ENCODE peak calls at places on chromosomes 11 and 22, in eight cellular contexts. One of them, this sample, is unnamed.

GRCh38 chr11:58003036-58003435 is 20.6 kb upstream of the OR9Q1 start:
- DNase-seq in thoracic aorta: no peak
- DNase-seq in lower lobe of right lung: no peak
- DNase-seq in fibroblast of mammary gland: no peak
- DNase-seq in neural progenitor cell: no peak
- DNase-seq in AG04449: no peak
- DNase-seq in cardiac muscle cell: peak; percentile 3
- DNase-seq in AG04450: no peak
- DNase-seq in this sample: no peak

GRCh38 chr11:14500181-14500651 is 605 bp upstream of the COPB1 start:
- DNase-seq in thoracic aorta: no peak
- DNase-seq in lower lobe of right lung: peak; percentile 66
- DNase-seq in fibroblast of mammary gland: peak; percentile 63
- DNase-seq in neural progenitor cell: peak; percentile 24
- DNase-seq in AG04449: peak; percentile 10
- DNase-seq in cardiac muscle cell: peak; percentile 62
- DNase-seq in AG04450: no peak
- DNase-seq in this sample: peak; percentile 60

GRCh38 chr11:79122759-79123158 is 318.1 kb downstream of the TENM4 start:
- DNase-seq in thoracic aorta: no peak
- DNase-seq in lower lobe of right lung: no peak
- DNase-seq in fibroblast of mammary gland: no peak
- DNase-seq in neural progenitor cell: no peak
- DNase-seq in AG04449: no peak
- DNase-seq in cardiac muscle cell: no peak
- DNase-seq in AG04450: no peak
- DNase-seq in this sample: no peak

GRCh38 chr11:116046127-116046526 is 541.9 kb upstream of the CADM1 start:
- DNase-seq in thoracic aorta: no peak
- DNase-seq in lower lobe of right lung: no peak
- DNase-seq in fibroblast of mammary gland: no peak
- DNase-seq in neural progenitor cell: no peak
- DNase-seq in AG04449: no peak
- DNase-seq in cardiac muscle cell: no peak
- DNase-seq in AG04450: no peak
- DNase-seq in this sample: no peak

GRCh38 chr11:92765965-92766371 is 203.5 kb upstream of the MTNR1B start:
- DNase-seq in thoracic aorta: no peak
- DNase-seq in lower lobe of right lung: peak; percentile 49
- DNase-seq in fibroblast of mammary gland: peak; percentile 11
- DNase-seq in neural progenitor cell: peak; percentile 65
- DNase-seq in AG04449: no peak
- DNase-seq in cardiac muscle cell: peak; percentile 79
- DNase-seq in AG04450: no peak
- DNase-seq in this sample: no peak

GRCh38 chr11:17991799-17992433 is 20.9 kb downstream of the SERGEF start:
- DNase-seq in thoracic aorta: no peak
- DNase-seq in lower lobe of right lung: no peak
- DNase-seq in fibroblast of mammary gland: peak; percentile 66
- DNase-seq in neural progenitor cell: peak; percentile 67
- DNase-seq in AG04449: no peak
- DNase-seq in cardiac muscle cell: peak; percentile 73
- DNase-seq in AG04450: peak; percentile 36
- DNase-seq in this sample: peak; percentile 62

GRCh38 chr22:17867160-17867785 is 93.0 kb upstream of the BID start:
- DNase-seq in thoracic aorta: no peak
- DNase-seq in lower lobe of right lung: no peak
- DNase-seq in fibroblast of mammary gland: no peak
- DNase-seq in neural progenitor cell: no peak
- DNase-seq in AG04449: no peak
- DNase-seq in cardiac muscle cell: no peak
- DNase-seq in AG04450: no peak
- DNase-seq in this sample: no peak

GRCh38 chr11:134020598-134020997 is 48.3 kb upstream of the JAM3 start:
- DNase-seq in thoracic aorta: no peak
- DNase-seq in lower lobe of right lung: no peak
- DNase-seq in fibroblast of mammary gland: no peak
- DNase-seq in neural progenitor cell: no peak
- DNase-seq in AG04449: no peak
- DNase-seq in cardiac muscle cell: no peak
- DNase-seq in AG04450: no peak
- DNase-seq in this sample: no peak

GRCh38 chr11:79243412-79244174 is 197.2 kb downstream of the TENM4 start:
- DNase-seq in thoracic aorta: no peak
- DNase-seq in lower lobe of right lung: no peak
- DNase-seq in fibroblast of mammary gland: peak; percentile 37
- DNase-seq in neural progenitor cell: no peak
- DNase-seq in AG04449: no peak
- DNase-seq in cardiac muscle cell: no peak
- DNase-seq in AG04450: no peak
- DNase-seq in this sample: no peak

GRCh38 chr11:456533-456932 is 6.5 kb downstream of the PTDSS2 start:
- DNase-seq in thoracic aorta: no peak
- DNase-seq in lower lobe of right lung: no peak
- DNase-seq in fibroblast of mammary gland: no peak
- DNase-seq in neural progenitor cell: no peak
- DNase-seq in AG04449: no peak
- DNase-seq in cardiac muscle cell: no peak
- DNase-seq in AG04450: no peak
- DNase-seq in this sample: peak; percentile 73

GRCh38 chr11:79482800-79483199 is 42.0 kb upstream of the TENM4 start:
- DNase-seq in thoracic aorta: no peak
- DNase-seq in lower lobe of right lung: no peak
- DNase-seq in fibroblast of mammary gland: no peak
- DNase-seq in neural progenitor cell: no peak
- DNase-seq in AG04449: no peak
- DNase-seq in cardiac muscle cell: no peak
- DNase-seq in AG04450: no peak
- DNase-seq in this sample: peak; percentile 71

GRCh38 chr11:133323354-133323753 is 208.9 kb downstream of the OPCML start:
- DNase-seq in thoracic aorta: no peak
- DNase-seq in lower lobe of right lung: no peak
- DNase-seq in fibroblast of mammary gland: no peak
- DNase-seq in neural progenitor cell: peak; percentile 36
- DNase-seq in AG04449: no peak
- DNase-seq in cardiac muscle cell: no peak
- DNase-seq in AG04450: no peak
- DNase-seq in this sample: no peak

GRCh38 chr22:38824587-38824986 is 19.2 kb downstream of the NPTXR start:
- DNase-seq in thoracic aorta: no peak
- DNase-seq in lower lobe of right lung: peak; percentile 60
- DNase-seq in fibroblast of mammary gland: peak; percentile 69
- DNase-seq in neural progenitor cell: peak; percentile 94
- DNase-seq in AG04449: no peak
- DNase-seq in cardiac muscle cell: peak; percentile 84
- DNase-seq in AG04450: peak; percentile 38
- DNase-seq in this sample: peak; percentile 77

GRCh38 chr22:19875531-19876313 is 21.0 kb upstream of the GNB1L start:
- DNase-seq in thoracic aorta: no peak
- DNase-seq in lower lobe of right lung: peak; percentile 45
- DNase-seq in fibroblast of mammary gland: no peak
- DNase-seq in neural progenitor cell: peak; percentile 1
- DNase-seq in AG04449: no peak
- DNase-seq in cardiac muscle cell: peak; percentile 56
- DNase-seq in AG04450: no peak
- DNase-seq in this sample: no peak

GRCh38 chr11:61704838-61705237 is 24.6 kb downstream of the DAGLA start:
- DNase-seq in thoracic aorta: no peak
- DNase-seq in lower lobe of right lung: no peak
- DNase-seq in fibroblast of mammary gland: no peak
- DNase-seq in neural progenitor cell: no peak
- DNase-seq in AG04449: no peak
- DNase-seq in cardiac muscle cell: no peak
- DNase-seq in AG04450: no peak
- DNase-seq in this sample: no peak

GRCh38 chr11:86418929-86419328 is 44.2 kb downstream of the CCDC81 start:
- DNase-seq in thoracic aorta: no peak
- DNase-seq in lower lobe of right lung: no peak
- DNase-seq in fibroblast of mammary gland: peak; percentile 29
- DNase-seq in neural progenitor cell: peak; percentile 29
- DNase-seq in AG04449: no peak
- DNase-seq in cardiac muscle cell: no peak
- DNase-seq in AG04450: no peak
- DNase-seq in this sample: no peak
- TF ChIP-seq CTCF in thoracic aorta: no peak
- TF ChIP-seq CTCF in lower lobe of right lung: no peak
- TF ChIP-seq CTCF in fibroblast of mammary gland: peak; percentile 27
- TF ChIP-seq CTCF in neural progenitor cell: peak; percentile 38
- TF ChIP-seq CTCF in AG04449: peak; percentile 32
- TF ChIP-seq CTCF in cardiac muscle cell: no peak
- TF ChIP-seq CTCF in AG04450: peak; percentile 42
- TF ChIP-seq CTCF in this sample: peak; percentile 31

GRCh38 chr11:121741316-121741715 is 288.5 kb upstream of the SORL1-AS1 start:
- DNase-seq in thoracic aorta: no peak
- DNase-seq in lower lobe of right lung: no peak
- DNase-seq in fibroblast of mammary gland: peak; percentile 16
- DNase-seq in neural progenitor cell: no peak
- DNase-seq in AG04449: no peak
- DNase-seq in cardiac muscle cell: peak; percentile 76
- DNase-seq in AG04450: no peak
- DNase-seq in this sample: no peak
- TF ChIP-seq CTCF in thoracic aorta: no peak
- TF ChIP-seq CTCF in lower lobe of right lung: no peak
- TF ChIP-seq CTCF in fibroblast of mammary gland: no peak
- TF ChIP-seq CTCF in neural progenitor cell: no peak
- TF ChIP-seq CTCF in AG04449: no peak
- TF ChIP-seq CTCF in cardiac muscle cell: no peak
- TF ChIP-seq CTCF in AG04450: no peak
- TF ChIP-seq CTCF in this sample: no peak

DNA sequence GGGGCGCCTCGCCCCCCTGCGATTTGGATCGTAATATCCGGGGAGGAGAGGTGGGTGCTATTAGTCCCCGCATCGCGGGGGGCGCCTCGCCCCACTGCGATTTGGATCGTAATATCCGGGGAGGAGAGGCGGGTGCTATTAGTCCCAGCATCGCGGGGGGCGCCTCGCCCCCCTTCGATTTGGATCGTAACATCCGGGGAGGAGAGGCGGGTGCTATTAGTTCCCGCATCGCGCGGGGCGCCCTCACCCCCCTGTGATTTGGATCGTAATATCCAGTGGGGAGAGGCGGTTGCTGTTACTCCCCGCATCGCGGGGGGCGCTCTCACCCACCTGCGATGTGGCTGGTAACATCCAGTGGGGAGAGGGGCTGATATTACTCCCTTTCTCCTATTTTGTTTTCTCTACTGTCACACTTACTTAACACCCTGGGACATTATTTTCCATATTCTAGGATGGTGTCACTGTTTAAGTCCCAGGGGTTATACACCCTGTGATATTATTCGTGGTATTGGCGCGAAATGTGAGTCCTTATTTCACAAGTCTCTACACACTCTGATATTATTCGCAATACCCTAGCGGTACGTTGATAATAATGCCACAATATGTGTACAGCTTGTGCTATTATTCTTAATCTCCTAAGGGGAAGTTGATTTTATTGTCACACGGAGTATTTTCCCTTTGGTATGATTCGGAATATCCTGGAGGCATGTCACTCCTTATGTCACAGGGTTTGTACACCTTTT is 57.8 kb upstream of the ALDH3B2 start:
- DNase-seq in thoracic aorta: no peak
- DNase-seq in lower lobe of right lung: no peak
- DNase-seq in fibroblast of mammary gland: no peak
- DNase-seq in neural progenitor cell: peak; percentile 58
- DNase-seq in AG04449: no peak
- DNase-seq in cardiac muscle cell: no peak
- DNase-seq in AG04450: no peak
- DNase-seq in this sample: peak; percentile 9
- TF ChIP-seq CTCF in thoracic aorta: no peak
- TF ChIP-seq CTCF in lower lobe of right lung: peak; percentile 43
- TF ChIP-seq CTCF in fibroblast of mammary gland: peak; percentile 29
- TF ChIP-seq CTCF in neural progenitor cell: peak; percentile 48
- TF ChIP-seq CTCF in AG04449: peak; percentile 7
- TF ChIP-seq CTCF in cardiac muscle cell: peak; percentile 31
- TF ChIP-seq CTCF in AG04450: peak; percentile 19
- TF ChIP-seq CTCF in this sample: peak; percentile 41

GRCh38 chr22:50221410-50222300 is 20.8 kb downstream of the SELENOO start:
- DNase-seq in thoracic aorta: no peak
- DNase-seq in lower lobe of right lung: peak; percentile 45
- DNase-seq in fibroblast of mammary gland: no peak
- DNase-seq in neural progenitor cell: no peak
- DNase-seq in AG04449: no peak
- DNase-seq in cardiac muscle cell: no peak
- DNase-seq in AG04450: no peak
- DNase-seq in this sample: no peak
- TF ChIP-seq CTCF in thoracic aorta: no peak
- TF ChIP-seq CTCF in lower lobe of right lung: no peak
- TF ChIP-seq CTCF in fibroblast of mammary gland: no peak
- TF ChIP-seq CTCF in neural progenitor cell: no peak
- TF ChIP-seq CTCF in AG04449: no peak
- TF ChIP-seq CTCF in cardiac muscle cell: peak; percentile 4
- TF ChIP-seq CTCF in AG04450: no peak
- TF ChIP-seq CTCF in this sample: peak; percentile 33

GRCh38 chr11:120279490-120279889 is 39.5 kb downstream of the POU2F3 start:
- DNase-seq in thoracic aorta: no peak
- DNase-seq in lower lobe of right lung: no peak
- DNase-seq in fibroblast of mammary gland: no peak
- DNase-seq in neural progenitor cell: no peak
- DNase-seq in AG04449: no peak
- DNase-seq in cardiac muscle cell: no peak
- DNase-seq in AG04450: no peak
- DNase-seq in this sample: no peak
- TF ChIP-seq CTCF in thoracic aorta: no peak
- TF ChIP-seq CTCF in lower lobe of right lung: no peak
- TF ChIP-seq CTCF in fibroblast of mammary gland: no peak
- TF ChIP-seq CTCF in neural progenitor cell: no peak
- TF ChIP-seq CTCF in AG04449: no peak
- TF ChIP-seq CTCF in cardiac muscle cell: no peak
- TF ChIP-seq CTCF in AG04450: no peak
- TF ChIP-seq CTCF in this sample: no peak

DNA sequence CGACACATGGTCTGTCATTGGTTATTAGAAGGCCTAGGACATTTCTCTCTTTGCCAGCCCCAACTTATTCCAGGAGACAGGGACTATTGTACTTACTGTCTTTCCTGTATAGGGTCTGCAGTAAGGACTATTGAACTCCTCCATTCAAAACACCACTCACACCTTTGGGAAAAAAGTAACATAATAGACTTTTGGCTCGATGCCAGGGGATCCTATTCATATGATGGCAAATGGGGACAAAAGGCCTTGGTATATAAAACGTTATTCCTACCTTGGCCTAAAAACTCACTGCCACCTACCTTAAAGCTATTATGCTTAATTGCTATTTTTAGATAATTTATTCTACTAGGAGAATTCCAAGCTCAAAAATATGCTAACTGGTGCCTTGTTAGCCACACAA is 6.3 kb upstream of the NDUFC2 start:
- DNase-seq in thoracic aorta: no peak
- DNase-seq in lower lobe of right lung: no peak
- DNase-seq in fibroblast of mammary gland: no peak
- DNase-seq in neural progenitor cell: no peak
- DNase-seq in AG04449: no peak
- DNase-seq in cardiac muscle cell: no peak
- DNase-seq in AG04450: no peak
- DNase-seq in this sample: no peak
- TF ChIP-seq CTCF in thoracic aorta: no peak
- TF ChIP-seq CTCF in lower lobe of right lung: no peak
- TF ChIP-seq CTCF in fibroblast of mammary gland: no peak
- TF ChIP-seq CTCF in neural progenitor cell: no peak
- TF ChIP-seq CTCF in AG04449: no peak
- TF ChIP-seq CTCF in cardiac muscle cell: no peak
- TF ChIP-seq CTCF in AG04450: no peak
- TF ChIP-seq CTCF in this sample: no peak

GRCh38 chr11:81237139-81237538 is 1496.5 kb downstream of the FAM181B start:
- DNase-seq in thoracic aorta: no peak
- DNase-seq in lower lobe of right lung: no peak
- DNase-seq in fibroblast of mammary gland: peak; percentile 49
- DNase-seq in neural progenitor cell: peak; percentile 62
- DNase-seq in AG04449: no peak
- DNase-seq in cardiac muscle cell: peak; percentile 33
- DNase-seq in AG04450: no peak
- DNase-seq in this sample: peak; percentile 7
- TF ChIP-seq CTCF in thoracic aorta: no peak
- TF ChIP-seq CTCF in lower lobe of right lung: peak; percentile 39
- TF ChIP-seq CTCF in fibroblast of mammary gland: peak; percentile 28
- TF ChIP-seq CTCF in neural progenitor cell: peak; percentile 77
- TF ChIP-seq CTCF in AG04449: no peak
- TF ChIP-seq CTCF in cardiac muscle cell: no peak
- TF ChIP-seq CTCF in AG04450: peak; percentile 20
- TF ChIP-seq CTCF in this sample: peak; percentile 51